ENCODE peak calls at places on chromosomes 2 and 18, in seven cellular contexts. G is midbrain; Z is astrocyte of the spinal cord; D is brain microvascular endothelial cell; Q is HT-29; X is naive B cell; J is CD8-positive, alpha-beta memory T cell. B is an unnamed sample.

GRCh38 chr2:65098741-65099140 is 31.2 kb downstream of the RAB1A start:
- DNase-seq in G (no peak), Z (no peak), D (peak), Q (no peak), X (no peak), J (no peak), B (no peak)

GRCh38 chr2:44652701-44653100 is 288.8 kb upstream of the SIX3 start:
- DNase-seq in G (no peak), Z (no peak), D (no peak), Q (no peak), X (no peak), J (no peak), B (no peak)

GRCh38 chr2:28590496-28591301 is 94.8 kb downstream of the PLB1 start:
- DNase-seq in G (no peak), Z (no peak), D (no peak), Q (no peak), X (no peak), J (no peak), B (no peak)

GRCh38 chr2:65231121-65231520 is 3.5 kb downstream of the ACTR2 start:
- DNase-seq in G (no peak), Z (peak), D (no peak), Q (no peak), X (no peak), J (no peak), B (no peak)

GRCh38 chr2:72142743-72143440 is 4.8 kb downstream of the CYP26B1 start:
- DNase-seq in G (peak), Z (no peak), D (no peak), Q (no peak), X (no peak), J (no peak), B (no peak)

GRCh38 chr18:65623686-65624085 is 127.1 kb upstream of the CDH7 start:
- DNase-seq in G (no peak), Z (no peak), D (no peak), Q (no peak), X (no peak), J (no peak), B (no peak)

GRCh38 chr2:236505648-236506047 is 64.0 kb upstream of the ACKR3 start:
- DNase-seq in G (no peak), Z (no peak), D (no peak), Q (no peak), X (no peak), J (no peak), B (no peak)

GRCh38 chr2:36568533-36569246 is 29.3 kb downstream of the FEZ2 start:
- DNase-seq in G (no peak), Z (peak), D (no peak), Q (peak), X (no peak), J (no peak), B (no peak)

B was measured in activated T-helper 1 cell treated with anti-CD3 and anti-CD28 coated beads, Interleukin-12 subunit alpha, Interleukin-12 subunit beta, Interleukin-2, Interleukin-4 antibody, amounts not matched to agents 30 ng/mL and 10 ng/mL and 1 ng/mL, durations not matched to agents 14 hours and 24 hours and 36 hours.